ENCODE peak calls at places on chromosomes 6 and 20, in ten cellular contexts. F is activated T-helper 17 cell treated with anti-CD3 and anti-CD28 coated beads, Interleukin-2, amount 50 U/mL, for 72 hours; O is gastroesophageal sphincter; Z is activated naive CD8-positive, alpha-beta T cell treated with anti-CD3 and anti-CD28 coated beads, Interleukin-2, amount 10 ng/mL, durations not matched to agents 7 days and 5 days; V is HCT116; G is activated CD8-positive, alpha-beta T cell treated with anti-CD3 and anti-CD28 coated beads for 36 hours; U is WTC11; S is CD8-positive, alpha-beta T cell; B is body of pancreas; P is right cardiac atrium. Y is an unnamed sample.

GRCh38 chr6:1407499-1407990 is 18.2 kb downstream of the FOXF2 start:
- ATAC-seq in F (no peak), O (peak), Z (no peak), V (no peak), G (no peak), U (no peak), S (no peak), B (peak), P (no peak), Y (no peak)

GRCh38 chr6:111971866-111972532 is 81.9 kb upstream of the CCN6 start:
- ATAC-seq in F (peak), O (no peak), Z (no peak), V (no peak), G (no peak), U (no peak), S (no peak), B (no peak), P (no peak), Y (no peak)

GRCh38 chr6:63476302-63476701 is 96.0 kb upstream of the LOC128125822 start:
- ATAC-seq in F (no peak), O (no peak), Z (no peak), V (no peak), G (no peak), U (peak), S (no peak), B (no peak), P (no peak), Y (no peak)

GRCh38 chr20:10761786-10762185 is 88.0 kb upstream of the JAG1 start:
- ATAC-seq in F (no peak), O (no peak), Z (no peak), V (no peak), G (no peak), U (no peak), S (no peak), B (peak), P (peak), Y (no peak)

GRCh38 chr6:74137910-74138309 is 441.9 kb downstream of the CD109 start:
- ATAC-seq in F (no peak), O (peak), Z (no peak), V (peak), G (no peak), U (no peak), S (no peak), B (peak), P (peak), Y (no peak)

GRCh38 chr6:166420351-166420750 is 37.6 kb upstream of the MPC1 start:
- ATAC-seq in F (no peak), O (peak), Z (no peak), V (peak), G (no peak), U (no peak), S (no peak), B (no peak), P (peak), Y (no peak)

GRCh38 chr20:36802326-36803223 is 29.0 kb upstream of the DSN1 start:
- ATAC-seq in F (no peak), O (no peak), Z (no peak), V (peak), G (no peak), U (peak), S (no peak), B (no peak), P (no peak), Y (no peak)

GRCh38 chr6:119289651-119290050 is 59.9 kb downstream of the MAN1A1 start:
- ATAC-seq in F (no peak), O (no peak), Z (no peak), V (no peak), G (no peak), U (no peak), S (no peak), B (no peak), P (no peak), Y (no peak)

GRCh38 chr6:35911871-35912653 is 8.8 kb downstream of the SRPK1 start:
- ATAC-seq in F (no peak), O (no peak), Z (no peak), V (no peak), G (no peak), U (no peak), S (no peak), B (no peak), P (no peak), Y (no peak)

GRCh38 chr6:150068173-150068785 is 642 bp downstream of the ULBP3 start:
- ATAC-seq in F (peak), O (no peak), Z (no peak), V (no peak), G (no peak), U (no peak), S (no peak), B (no peak), P (no peak), Y (no peak)

GRCh38 chr20:1005452-1006027 is 3.4 kb upstream of the RSPO4 start:
- ATAC-seq in F (peak), O (no peak), Z (peak), V (peak), G (peak), U (peak), S (peak), B (no peak), P (no peak), Y (peak)

GRCh38 chr20:3312940-3313656 is 74.1 kb upstream of the SLC4A11 start:
- ATAC-seq in F (no peak), O (peak), Z (no peak), V (no peak), G (no peak), U (no peak), S (no peak), B (peak), P (peak), Y (no peak)

GRCh38 chr6:14470697-14471096 is 353.1 kb downstream of the CD83 start:
- ATAC-seq in F (no peak), O (no peak), Z (no peak), V (no peak), G (no peak), U (no peak), S (no peak), B (no peak), P (no peak), Y (no peak)

GRCh38 chr20:44702776-44703175 is 12.4 kb upstream of the CCN5 start:
- ATAC-seq in F (no peak), O (peak), Z (no peak), V (no peak), G (no peak), U (no peak), S (no peak), B (peak), P (peak), Y (peak)

GRCh38 chr6:113719545-113719944 is 137.6 kb upstream of the MARCKS start:
- ATAC-seq in F (no peak), O (no peak), Z (no peak), V (no peak), G (no peak), U (no peak), S (no peak), B (no peak), P (no peak), Y (no peak)

GRCh38 chr6:36563237-36563927 is 16.1 kb upstream of the STK38 start:
- ATAC-seq in F (no peak), O (no peak), Z (no peak), V (no peak), G (no peak), U (no peak), S (no peak), B (no peak), P (no peak), Y (no peak)

GRCh38 chr6:158399040-158399700 is 86.9 kb downstream of the TULP4 start:
- ATAC-seq in F (no peak), O (no peak), Z (no peak), V (no peak), G (no peak), U (no peak), S (no peak), B (no peak), P (peak), Y (peak)

GRCh38 chr20:16287776-16288175 is 285.5 kb downstream of the KIF16B start:
- ATAC-seq in F (no peak), O (no peak), Z (no peak), V (no peak), G (no peak), U (no peak), S (no peak), B (no peak), P (no peak), Y (no peak)

Y was measured in stimulated activated memory B cell treated with anti-CD40 and anti-IgM and Interleukin-4, amounts not matched to agents 10 μg/mL and 1 μg/mL and 100 μg/mL, for 72 hours.